ENCODE peak calls at places on chromosomes 7 and 10, in four cellular contexts. Q is GM13977, W is gastrocnemius medialis, O is astrocyte of the spinal cord. B is an unnamed sample.

GRCh38 chr10:101308051-101308450 is 45.9 kb upstream of the BTRC start:
- DNase-seq in Q (no peak), W (no peak), O (no peak), B (no peak)

GRCh38 chr7:69060516-69060915 is 537.8 kb upstream of the AUTS2 start:
- DNase-seq in Q (no peak), W (no peak), O (no peak), B (no peak)

GRCh38 chr7:98456851-98457250 is 56.0 kb upstream of the BAIAP2L1 start:
- DNase-seq in Q (no peak), W (no peak), O (no peak), B (no peak)

GRCh38 chr7:115658223-115658622 is 372.3 kb downstream of the TFEC start:
- DNase-seq in Q (no peak), W (no peak), O (no peak), B (no peak)

GRCh38 chr10:78280604-78281003 is 246.9 kb downstream of the RPS24 start:
- DNase-seq in Q (no peak), W (no peak), O (no peak), B (no peak)

GRCh38 chr7:12690041-12690878 is 2.8 kb downstream of the ARL4A start:
- DNase-seq in Q (no peak), W (no peak), O (no peak), B (no peak)

GRCh38 chr10:80186364-80187012 is 18.8 kb downstream of the ANXA11 start:
- DNase-seq in Q (no peak), W (peak), O (no peak), B (no peak)

GRCh38 chr7:137642031-137642430 is 204.7 kb downstream of the DGKI start:
- DNase-seq in Q (no peak), W (no peak), O (no peak), B (no peak)

GRCh38 chr7:156759143-156759542 is 118.6 kb downstream of the RNF32 start:
- DNase-seq in Q (no peak), W (no peak), O (no peak), B (no peak)

GRCh38 chr7:70833726-70834125 is 298.2 kb upstream of the GALNT17 start:
- DNase-seq in Q (no peak), W (no peak), O (peak), B (no peak)

GRCh38 chr10:127833804-127834203 is 58.9 kb downstream of the CLRN3 start:
- DNase-seq in Q (no peak), W (no peak), O (no peak), B (no peak)

GRCh38 chr7:29239638-29240037 is 45.1 kb downstream of the CHN2 start:
- DNase-seq in Q (peak), W (no peak), O (no peak), B (no peak)

GRCh38 chr10:46551701-46552525 is 4.5 kb downstream of the GPRIN2 start:
- DNase-seq in Q (no peak), W (peak), O (no peak), B (no peak)

GRCh38 chr10:132210766-132211165 is 24.0 kb downstream of the DPYSL4 start:
- DNase-seq in Q (no peak), W (no peak), O (no peak), B (no peak)

GRCh38 chr10:52485486-52485885 is 171.4 kb downstream of the DKK1 start:
- DNase-seq in Q (no peak), W (no peak), O (no peak), B (no peak)

GRCh38 chr7:124152859-124153692 is 120.2 kb upstream of the TMEM229A start:
- DNase-seq in Q (no peak), W (no peak), O (peak), B (peak)

GRCh38 chr10:99676435-99676834 is 17.1 kb downstream of the ENTPD7 start:
- DNase-seq in Q (no peak), W (no peak), O (peak), B (peak)

GRCh38 chr10:119542990-119543813 is 683 bp upstream of the RGS10 start:
- DNase-seq in Q (peak), W (no peak), O (peak), B (peak)

GRCh38 chr7:103379270-103379975 is 32.0 kb downstream of the PSMC2 start:
- DNase-seq in Q (no peak), W (no peak), O (no peak), B (no peak)

GRCh38 chr7:30674420-30674819 is 7.8 kb downstream of the CRHR2 start:
- DNase-seq in Q (no peak), W (no peak), O (no peak), B (no peak)

GRCh38 chr7:74306737-74307469 is 17.7 kb downstream of the CLIP2 start:
- DNase-seq in Q (no peak), W (no peak), O (peak), B (peak)

GRCh38 chr7:71021049-71021448 is 110.9 kb upstream of the GALNT17 start:
- DNase-seq in Q (no peak), W (no peak), O (no peak), B (no peak)

GRCh38 chr7:87452279-87452678 is 23.2 kb downstream of the ABCB4 start:
- DNase-seq in Q (no peak), W (no peak), O (no peak), B (no peak)
- TF ChIP-seq CTCF in Q (no peak), W (no peak), O (no peak), B (no peak)

DNA sequence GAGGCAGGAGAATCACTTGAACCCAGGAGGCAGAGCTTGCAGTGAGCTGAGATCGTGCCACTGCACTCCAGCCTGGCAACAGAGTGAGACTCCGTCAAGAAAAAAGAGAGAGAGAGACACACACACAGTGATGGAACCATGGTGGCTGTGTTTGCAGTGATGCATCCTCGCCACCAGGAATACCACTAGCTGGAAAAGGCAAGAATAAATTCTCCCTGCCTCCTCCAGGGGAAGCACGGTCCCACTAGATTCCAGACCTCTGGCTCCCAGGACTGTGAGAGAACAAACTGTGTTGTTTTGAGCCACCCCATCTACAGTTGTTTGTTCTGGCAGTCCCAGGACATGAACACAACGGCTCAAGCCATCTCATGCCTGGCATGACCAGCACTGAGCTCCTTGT is 320.3 kb upstream of the FOXK1 start:
- DNase-seq in Q (no peak), W (no peak), O (no peak), B (no peak)
- TF ChIP-seq CTCF in Q (no peak), W (no peak), O (no peak), B (no peak)

DNA sequence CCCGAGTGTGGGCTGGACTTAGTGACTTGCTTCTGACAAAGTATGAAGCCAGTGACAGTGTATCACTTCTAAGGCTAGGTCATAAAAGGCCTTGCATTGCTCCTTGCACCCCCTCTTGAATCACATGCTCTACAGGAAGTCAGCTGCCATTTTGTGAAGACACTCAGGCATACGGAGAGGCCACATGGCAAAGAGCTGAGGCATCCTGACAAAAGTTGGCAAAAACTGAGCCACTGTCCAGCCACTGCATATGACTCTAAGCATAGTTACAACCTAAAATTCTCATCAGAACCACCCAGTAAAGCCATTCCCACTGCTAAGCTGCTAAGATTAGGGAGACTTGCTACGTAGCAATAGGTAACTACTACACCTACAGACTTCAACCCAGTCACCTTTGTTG is 18.6 kb downstream of the COBL start:
- DNase-seq in Q (no peak), W (no peak), O (no peak), B (no peak)
- TF ChIP-seq CTCF in Q (no peak), W (no peak), O (no peak), B (no peak)

GRCh38 chr10:104301907-104302690 is 33.1 kb downstream of the GSTO2 start:
- DNase-seq in Q (no peak), W (no peak), O (no peak), B (no peak)
- TF ChIP-seq CTCF in Q (no peak), W (no peak), O (peak), B (no peak)

GRCh38 chr7:80661729-80662128 is 23.3 kb downstream of the CD36 start:
- DNase-seq in Q (no peak), W (no peak), O (no peak), B (no peak)
- TF ChIP-seq CTCF in Q (peak), W (no peak), O (peak), B (peak)

GRCh38 chr7:140983802-140984201 is 30.9 kb downstream of the MRPS33 start:
- DNase-seq in Q (no peak), W (no peak), O (no peak), B (no peak)
- TF ChIP-seq CTCF in Q (peak), W (no peak), O (peak), B (peak)

B was measured in fibroblast of villous mesenchyme.